ENCODE peak calls at places on chromosomes 7 and 10, in four cellular contexts. R is stimulated activated CD4-positive, alpha-beta T cell treated with anti-CD3 and anti-CD28 coated beads, Interleukin-1b, Interleukin-23, amount 100 ng/mL, for 24 hours; H is epithelial cell of prostate; C is PC-9. M is an unnamed sample.
A peak's percentile ranks its signal among the peaks of the same experiment; 100 is the strongest.

GRCh38 chr10:60823324-60823723 is 45.0 kb downstream of the CDK1 start:
- DNase-seq in R (no peak), H (no peak), C (no peak), M (no peak)

GRCh38 chr10:1741450-1741849 is 4.1 kb upstream of the ADARB2 start:
- DNase-seq in R (no peak), H (no peak), C (no peak), M (no peak)

GRCh38 chr7:80900583-80901576 is 18.0 kb downstream of the SEMA3C start:
- DNase-seq in R (no peak), H (no peak), C (no peak), M (no peak)

GRCh38 chr7:143227806-143228205 is 6.0 kb downstream of the TAS2R40 start:
- DNase-seq in R (no peak), H (no peak), C (peak; percentile 6), M (no peak)

GRCh38 chr10:32985781-32986350 is 27.8 kb upstream of the ITGB1 start:
- DNase-seq in R (no peak), H (no peak), C (no peak), M (no peak)

GRCh38 chr7:155885162-155886160 is 73.2 kb upstream of the SHH start:
- DNase-seq in R (no peak), H (peak; percentile 8), C (peak; percentile 36), M (peak; percentile 81)

GRCh38 chr10:122664501-122664900 is 35.1 kb downstream of the C10orf120 start:
- DNase-seq in R (no peak), H (no peak), C (no peak), M (no peak)

GRCh38 chr7:98993024-98993897 is 114.9 kb downstream of the TRRAP start:
- DNase-seq in R (no peak), H (no peak), C (no peak), M (no peak)

M was measured in cardiac septum.